ENCODE peak calls at places on chromosomes 6 and 20, in nine cellular contexts. X is GM12864; S is heart right ventricle; C is RWPE2; A is CD4-positive, alpha-beta memory T cell; O is right lobe of liver; N is cardiac muscle cell; W is HFF-Myc; I is fibroblast of pulmonary artery. V is an unnamed sample.

GRCh38 chr6:12174878-12175277 is 115.3 kb upstream of the EDN1 start:
- DNase-seq in X (no peak), S (no peak), C (no peak), A (no peak), O (no peak), N (no peak), W (no peak), I (peak; percentile 26), V (no peak)

GRCh38 chr6:41519305-41519747 is 26.9 kb upstream of the FOXP4 start:
- DNase-seq in X (no peak), S (no peak), C (no peak), A (no peak), O (no peak), N (no peak), W (no peak), I (no peak), V (no peak)

GRCh38 chr6:2875840-2876207 is 27.3 kb downstream of the SERPINB9 start:
- DNase-seq in X (no peak), S (peak; percentile 43), C (no peak), A (peak; percentile 50), O (peak; percentile 65), N (peak; percentile 19), W (no peak), I (no peak), V (no peak)

GRCh38 chr6:123439371-123439770 is 197.4 kb downstream of the TRDN start:
- DNase-seq in X (no peak), S (no peak), C (no peak), A (no peak), O (no peak), N (no peak), W (no peak), I (no peak), V (no peak)

GRCh38 chr6:105273589-105273988 is 93.8 kb upstream of the POPDC3 start:
- DNase-seq in X (no peak), S (no peak), C (no peak), A (no peak), O (no peak), N (no peak), W (no peak), I (no peak), V (no peak)

GRCh38 chr6:169326067-169326799 is 72.6 kb upstream of the THBS2 start:
- DNase-seq in X (no peak), S (no peak), C (no peak), A (no peak), O (no peak), N (peak; percentile 62), W (no peak), I (peak; percentile 62), V (no peak)

GRCh38 chr6:149168968-149169367 is 148.5 kb upstream of the TAB2 start:
- DNase-seq in X (no peak), S (no peak), C (no peak), A (no peak), O (no peak), N (no peak), W (no peak), I (no peak), V (no peak)

GRCh38 chr6:166025149-166025898 is 142.3 kb downstream of the TBXT start:
- DNase-seq in X (no peak), S (peak; percentile 39), C (no peak), A (no peak), O (no peak), N (peak; percentile 85), W (no peak), I (peak; percentile 83), V (peak; percentile 65)

GRCh38 chr6:127100510-127101140 is 17.8 kb upstream of the RSPO3 start:
- DNase-seq in X (no peak), S (no peak), C (no peak), A (no peak), O (no peak), N (peak; percentile 33), W (no peak), I (peak; percentile 48), V (no peak)

GRCh38 chr6:167918507-167919278 is 78.8 kb upstream of the KIF25 start:
- DNase-seq in X (no peak), S (no peak), C (no peak), A (no peak), O (no peak), N (no peak), W (no peak), I (no peak), V (no peak)

GRCh38 chr20:19009071-19009688 is 195.6 kb downstream of the SCP2D1 start:
- DNase-seq in X (no peak), S (no peak), C (no peak), A (no peak), O (no peak), N (no peak), W (no peak), I (no peak), V (no peak)

GRCh38 chr6:31158863-31159855 is 770 bp downstream of the TCF19 start:
- DNase-seq in X (no peak), S (no peak), C (no peak), A (peak; percentile 14), O (no peak), N (peak; percentile 23), W (no peak), I (no peak), V (no peak)

GRCh38 chr6:64896939-64897338 is 810.1 kb downstream of the EYS start:
- DNase-seq in X (no peak), S (no peak), C (peak; percentile 17), A (no peak), O (no peak), N (no peak), W (no peak), I (no peak), V (no peak)

GRCh38 chr20:62502496-62503095 is 26.8 kb upstream of the GATA5 start:
- DNase-seq in X (no peak), S (no peak), C (no peak), A (no peak), O (no peak), N (no peak), W (no peak), I (no peak), V (no peak)

GRCh38 chr6:142820336-142821016 is 124.5 kb downstream of the HIVEP2 start:
- DNase-seq in X (no peak), S (no peak), C (no peak), A (no peak), O (no peak), N (no peak), W (no peak), I (no peak), V (no peak)
- H3K4me3 ChIP-seq in X (peak overlapping the region; percentile 46), S (no peak overlapping the region), C (no peak overlapping the region), A (peak overlapping the region; percentile 37), O (peak overlapping the region; percentile 47), N (no peak overlapping the region), W (no peak overlapping the region), I (peak overlapping the region; percentile 54), V (peak overlapping the region; percentile 29)

GRCh38 chr20:45098096-45098773 is 2.7 kb downstream of the KCNS1 start:
- DNase-seq in X (no peak), S (peak; percentile 26), C (no peak), A (peak; percentile 32), O (peak; percentile 38), N (peak; percentile 70), W (no peak), I (peak; percentile 49), V (no peak)
- H3K4me3 ChIP-seq in X (peak overlapping the region; percentile 27), S (no peak overlapping the region), C (peak overlapping the region; percentile 2), A (no peak overlapping the region), O (no peak overlapping the region), N (no peak overlapping the region), W (no peak overlapping the region), I (peak overlapping the region; percentile 29), V (peak overlapping the region; percentile 35)

DNA sequence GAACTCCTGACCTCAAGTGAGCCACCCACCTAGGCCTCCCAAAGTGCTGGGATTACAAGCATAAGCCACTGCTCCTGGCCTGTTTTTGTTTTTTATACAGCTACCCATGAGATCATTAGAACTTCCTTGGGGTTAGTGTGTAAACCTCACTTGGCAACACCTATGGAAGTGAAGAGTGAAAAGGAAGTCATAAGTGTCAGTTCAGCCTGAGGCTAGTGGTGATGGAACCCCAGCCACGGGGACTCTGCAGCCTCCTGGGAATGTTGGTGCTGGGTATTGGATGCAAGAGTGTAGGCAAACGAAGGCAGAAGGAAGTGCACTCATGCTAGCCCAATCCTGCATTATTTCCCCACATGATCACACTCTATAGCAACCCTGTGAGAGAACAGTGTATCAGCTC is 33.6 kb upstream of the FUCA2 start:
- DNase-seq in X (no peak), S (no peak), C (no peak), A (no peak), O (no peak), N (no peak), W (no peak), I (no peak), V (no peak)
- H3K4me3 ChIP-seq in X (no peak overlapping the region), S (no peak overlapping the region), C (no peak overlapping the region), A (no peak overlapping the region), O (no peak overlapping the region), N (no peak overlapping the region), W (no peak overlapping the region), I (no peak overlapping the region), V (no peak overlapping the region)

GRCh38 chr6:10531513-10531912 is 10.4 kb downstream of the GCNT2 start:
- DNase-seq in X (no peak), S (no peak), C (no peak), A (no peak), O (no peak), N (no peak), W (no peak), I (no peak), V (no peak)

GRCh38 chr6:10526156-10526555 is 5.0 kb downstream of the GCNT2 start:
- DNase-seq in X (no peak), S (no peak), C (no peak), A (no peak), O (no peak), N (no peak), W (no peak), I (no peak), V (no peak)

GRCh38 chr6:10529231-10529801 is 8.2 kb downstream of the GCNT2 start:
- DNase-seq in X (no peak), S (no peak), C (no peak), A (no peak), O (no peak), N (no peak), W (no peak), I (no peak), V (no peak)

GRCh38 chr6:10531942-10532341 is 10.8 kb downstream of the GCNT2 start:
- DNase-seq in X (no peak), S (no peak), C (no peak), A (no peak), O (no peak), N (no peak), W (no peak), I (no peak), V (no peak)

GRCh38 chr6:10528170-10528981 is 7.2 kb downstream of the GCNT2 start:
- DNase-seq in X (peak; percentile 70), S (no peak), C (no peak), A (peak; percentile 23), O (peak; percentile 33), N (peak; percentile 5), W (no peak), I (no peak), V (no peak)
- H3K4me3 ChIP-seq in X (peak overlapping the region; percentile 63), S (no peak overlapping the region), C (peak overlapping the region; percentile 26), A (peak overlapping the region; percentile 92), O (peak overlapping the region; percentile 54), N (no peak overlapping the region), W (no peak overlapping the region), I (no peak overlapping the region), V (no peak overlapping the region)